ENCODE peak calls at places on chromosomes 6 and 20, in six cellular contexts. T is hepatocyte, D is Caco-2, P is aorta, R is Peyer's patch, A is right lobe of liver. G is an unnamed sample.

GRCh38 chr20:15768370-15768741 is 804.9 kb downstream of the KIF16B start:
- DNase-seq in A (no peak), D (no peak), P (no peak), R (no peak), T (no peak), G (no peak)

GRCh38 chr20:62618622-62619529 is 23.4 kb upstream of the SLCO4A1 start:
- DNase-seq in T (no peak), D (no peak), P (no peak), R (peak; percentile 80), A (peak; percentile 49), G (no peak)

GRCh38 chr6:111471958-111472357 is 11.1 kb downstream of the REV3L start:
- DNase-seq in D (no peak), T (no peak), A (no peak), P (no peak), R (no peak), G (no peak)

GRCh38 chr20:9884061-9884460 is 45.2 kb upstream of the PAK5 start:
- DNase-seq in A (no peak), D (no peak), R (no peak), P (no peak), T (peak; percentile 9), G (no peak)

GRCh38 chr6:105087571-105088211 is 92.1 kb downstream of the POPDC3 start:
- DNase-seq in D (peak; percentile 56), R (no peak), A (no peak), P (no peak), T (peak; percentile 76), G (peak; percentile 47)

GRCh38 chr20:48682529-48683385 is 145.0 kb downstream of the PREX1 start:
- DNase-seq in D (peak; percentile 45), R (peak; percentile 46), T (peak; percentile 90), P (peak; percentile 88), A (peak; percentile 81), G (peak; percentile 28)

GRCh38 chr6:35096129-35096852 is 44.8 kb downstream of the TCP11 start:
- DNase-seq in P (no peak), R (no peak), D (no peak), T (peak; percentile 20), A (no peak), G (peak; percentile 98)

GRCh38 chr6:167827588-167828324 is 1.0 kb downstream of the AFDN start:
- DNase-seq in T (peak; percentile 71), P (peak; percentile 64), A (peak; percentile 72), R (no peak), D (peak; percentile 70), G (peak; percentile 45)

GRCh38 chr20:57621426-57622200 is 1.4 kb upstream of the ZBP1 start:
- DNase-seq in R (no peak), P (peak; percentile 23), A (no peak), T (no peak), D (no peak), G (no peak)

GRCh38 chr6:5517781-5518180 is 256.5 kb downstream of the FARS2 start:
- DNase-seq in P (no peak), R (no peak), A (no peak), D (no peak), T (no peak), G (no peak)
- H3K36me3 ChIP-seq in P (no peaks in the 10 kb centered on the region), R (no peaks in the 10 kb centered on the region), A (no peaks in the 10 kb centered on the region), D (no peaks in the 10 kb centered on the region), T (no peaks in the 10 kb centered on the region), G (no peaks in the 10 kb centered on the region)

GRCh38 chr20:34439168-34439567 is 76.1 kb downstream of the ITCH start:
- DNase-seq in P (no peak), R (no peak), D (no peak), A (no peak), T (no peak), G (no peak)
- H3K36me3 ChIP-seq in P (peaks cover 1% of the 10 kb centered on the region), R (no peaks in the 10 kb centered on the region), D (peaks cover 5% of the 10 kb centered on the region), A (no peaks in the 10 kb centered on the region), T (no peaks in the 10 kb centered on the region), G (peaks cover 56% of the 10 kb centered on the region)

DNA sequence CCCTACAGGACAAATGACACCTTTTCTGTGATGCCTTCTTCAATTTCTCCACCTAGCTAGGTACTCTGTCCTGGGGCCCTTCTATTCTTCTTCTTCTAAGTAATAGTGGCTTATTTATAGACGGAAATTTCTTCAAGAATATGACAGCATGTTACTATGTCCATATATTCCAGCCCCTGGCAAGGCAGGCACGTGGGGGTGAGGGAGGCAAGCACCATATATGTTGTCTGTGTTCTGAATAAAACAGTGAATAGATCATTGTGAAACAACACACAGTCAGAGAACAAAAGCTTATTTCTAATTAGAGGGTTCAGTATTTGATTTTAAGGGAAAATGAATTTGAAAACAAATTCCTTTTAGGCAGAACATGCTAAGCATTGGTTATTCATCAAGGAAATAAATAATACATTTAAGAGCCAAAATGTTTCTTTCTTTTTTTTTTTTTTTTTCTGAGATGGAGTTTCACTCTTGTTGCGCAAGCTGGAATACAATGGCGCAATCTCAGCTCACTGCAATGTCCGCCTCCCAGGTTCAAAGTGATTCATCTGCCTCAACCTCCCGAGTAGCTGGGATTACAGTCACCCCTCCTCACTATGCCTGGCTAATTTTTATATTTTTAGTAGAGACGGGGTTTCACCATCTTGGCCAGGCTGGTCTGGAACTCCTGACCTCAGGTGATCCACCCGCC is 6.2 kb downstream of the HEBP2 start:
- DNase-seq in P (no peak), T (no peak), R (no peak), A (peak; percentile 77), D (no peak), G (no peak)
- H3K36me3 ChIP-seq in P (peaks cover 9% of the 10 kb centered on the region), T (no peaks in the 10 kb centered on the region), R (no peaks in the 10 kb centered on the region), A (peaks cover 4% of the 10 kb centered on the region), D (peaks cover 11% of the 10 kb centered on the region), G (peaks cover 82% of the 10 kb centered on the region)

GRCh38 chr6:2651536-2651935 is 99.2 kb downstream of the MYLK4 start:
- DNase-seq in T (no peak), A (no peak), R (no peak), D (no peak), P (no peak), G (no peak)
- H3K36me3 ChIP-seq in T (no peaks in the 10 kb centered on the region), A (no peaks in the 10 kb centered on the region), R (no peaks in the 10 kb centered on the region), D (no peaks in the 10 kb centered on the region), P (no peaks in the 10 kb centered on the region), G (no peaks in the 10 kb centered on the region)

DNA sequence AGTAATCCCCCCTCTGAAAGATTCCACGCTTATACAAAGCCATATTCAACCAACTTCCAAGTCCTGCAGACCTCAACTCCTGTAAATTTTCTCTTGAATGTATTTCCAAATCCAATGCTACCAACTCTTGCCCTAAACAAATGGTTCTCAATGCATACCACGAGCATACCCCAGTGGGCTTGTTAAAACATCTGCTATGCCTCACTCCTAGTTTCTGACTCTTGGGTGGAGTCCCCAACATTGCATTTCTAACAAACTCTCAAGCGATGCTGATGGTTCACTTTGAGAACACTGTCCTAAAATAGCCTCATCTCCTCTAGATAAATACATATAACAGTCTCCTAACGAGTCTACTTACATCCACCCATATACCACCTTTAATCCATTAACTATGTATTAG is 7.3 kb downstream of the HBS1L start:
- DNase-seq in D (no peak), T (no peak), P (no peak), A (no peak), R (no peak), G (no peak)
- H3K36me3 ChIP-seq in D (no peaks in the 10 kb centered on the region), T (no peaks in the 10 kb centered on the region), P (no peaks in the 10 kb centered on the region), A (no peaks in the 10 kb centered on the region), R (no peaks in the 10 kb centered on the region), G (peaks cover 20% of the 10 kb centered on the region)

G was measured in HAP-1.